ENCODE peak calls at places on chromosomes 3 and 15, in nine cellular contexts. X, I, E, O, A, B, W, M and Y are unnamed samples.

GRCh38 chr15:65893060-65893459 is 23.8 kb downstream of the RAB11A start:
- DNase-seq in X (no peak), I (no peak), E (no peak), O (no peak), A (no peak), B (no peak), W (no peak), M (no peak), Y (no peak)

GRCh38 chr3:177460100-177460499 is 262.8 kb upstream of the TBL1XR1 start:
- DNase-seq in X (no peak), I (no peak), E (no peak), O (no peak), A (no peak), B (peak; percentile 51), W (no peak), M (no peak), Y (no peak)

GRCh38 chr3:101381809-101382208 is 61.4 kb upstream of the IMPG2 start:
- DNase-seq in X (peak; percentile 58), I (peak; percentile 14), E (no peak), O (no peak), A (no peak), B (peak; percentile 76), W (no peak), M (no peak), Y (no peak)

GRCh38 chr3:126908752-126909275 is 74.1 kb upstream of the PLXNA1 start:
- DNase-seq in X (no peak), I (no peak), E (no peak), O (no peak), A (no peak), B (no peak), W (no peak), M (no peak), Y (no peak)

GRCh38 chr15:64681424-64682024 is 93.9 kb downstream of the RBPMS2 start:
- DNase-seq in X (peak; percentile 65), I (peak; percentile 77), E (no peak), O (no peak), A (no peak), B (peak; percentile 88), W (peak; percentile 14), M (no peak), Y (no peak)

GRCh38 chr3:142448424-142448823 is 587 bp upstream of the XRN1 start:
- DNase-seq in X (peak; percentile 11), I (peak; percentile 10), E (no peak), O (no peak), A (no peak), B (no peak), W (no peak), M (no peak), Y (no peak)

GRCh38 chr3:16130066-16130465 is 44.4 kb upstream of the GALNT15 start:
- DNase-seq in X (peak; percentile 93), I (no peak), E (no peak), O (no peak), A (no peak), B (no peak), W (no peak), M (no peak), Y (no peak)

GRCh38 chr3:131812433-131812832 is 222.4 kb downstream of the CPNE4 start:
- DNase-seq in X (no peak), I (no peak), E (no peak), O (no peak), A (no peak), B (no peak), W (no peak), M (no peak), Y (peak; percentile 14)

GRCh38 chr3:42509111-42509510 is 6.7 kb downstream of the VIPR1 start:
- DNase-seq in X (no peak), I (no peak), E (peak; percentile 20), O (no peak), A (peak; percentile 6), B (no peak), W (no peak), M (no peak), Y (no peak)

GRCh38 chr3:147213633-147214032 is 192.7 kb downstream of the ZIC4 start:
- DNase-seq in X (no peak), I (no peak), E (no peak), O (no peak), A (no peak), B (no peak), W (no peak), M (no peak), Y (no peak)

GRCh38 chr3:125374996-125375941 is at the start of gene ZNF148:
- DNase-seq in X (peak; percentile 84), I (peak; percentile 81), E (peak; percentile 91), O (peak; percentile 74), A (peak; percentile 95), B (peak; percentile 92), W (peak; percentile 91), M (peak; percentile 90), Y (peak; percentile 58)

GRCh38 chr3:125379483-125379882 is 4.4 kb upstream of the ZNF148 start:
- DNase-seq in X (no peak), I (no peak), E (no peak), O (no peak), A (no peak), B (no peak), W (no peak), M (no peak), Y (no peak)

GRCh38 chr3:125374501-125374995 is 577 bp downstream of the ZNF148 start:
- DNase-seq in X (peak; percentile 38), I (peak; percentile 53), E (peak; percentile 70), O (no peak), A (peak; percentile 57), B (peak; percentile 83), W (peak; percentile 28), M (no peak), Y (no peak)

GRCh38 chr3:125378762-125379161 is 3.6 kb upstream of the ZNF148 start:
- DNase-seq in X (no peak), I (no peak), E (no peak), O (no peak), A (no peak), B (no peak), W (no peak), M (no peak), Y (no peak)

DNA sequence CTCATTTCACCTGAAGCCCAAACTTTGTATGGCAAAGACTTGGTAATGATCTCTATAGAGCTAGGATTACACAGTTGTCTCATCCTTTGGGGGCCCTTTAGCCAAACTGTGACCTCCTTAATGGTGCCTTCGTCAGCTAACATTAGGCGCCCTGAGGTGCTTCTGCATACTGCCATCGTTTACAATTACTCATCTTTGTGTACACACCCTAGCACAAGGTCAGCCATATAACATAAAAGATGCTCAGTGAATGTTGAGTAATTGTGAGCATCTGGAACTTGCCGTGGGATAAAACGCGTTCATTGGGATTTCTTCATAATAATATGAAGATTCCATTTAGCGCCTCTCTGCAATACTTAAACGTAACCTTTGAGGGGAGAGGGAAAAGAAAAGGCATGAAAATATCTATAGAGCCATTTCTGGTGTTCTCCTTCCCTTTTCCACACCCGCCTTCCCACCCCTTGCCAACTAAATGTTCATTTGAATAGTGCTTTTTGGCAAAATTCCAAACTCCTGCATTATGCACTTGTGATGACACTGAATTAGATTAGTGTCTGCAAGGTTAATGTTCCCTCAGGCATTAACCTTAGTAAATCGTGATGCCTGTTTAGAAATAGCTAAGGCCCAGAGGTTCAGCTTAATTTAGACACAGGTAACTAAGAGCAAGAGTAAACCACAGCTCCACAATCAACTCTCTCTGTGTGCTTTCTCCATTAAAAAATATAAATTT is 990 bp upstream of the ZNF148 start:
- DNase-seq in X (peak; percentile 62), I (peak; percentile 65), E (no peak), O (no peak), A (no peak), B (no peak), W (no peak), M (no peak), Y (peak; percentile 49)
- H3K27ac ChIP-seq in X (peak overlapping the region; percentile 99), I (peak overlapping the region; percentile 89), E (peak overlapping the region; percentile 94), O (peak overlapping the region; percentile 94), A (peak overlapping the region; percentile 94), B (no peak overlapping the region), W (peak overlapping the region; percentile 88), M (peak overlapping the region; percentile 88), Y (peak overlapping the region; percentile 86)

GRCh38 chr15:59237854-59238252 is 31.2 kb downstream of the LDHAL6B start:
- DNase-seq in X (no peak), I (no peak), E (no peak), O (no peak), A (no peak), B (peak; percentile 28), W (no peak), M (no peak), Y (no peak)

GRCh38 chr15:59236394-59236793 is 29.8 kb downstream of the LDHAL6B start:
- DNase-seq in X (no peak), I (no peak), E (no peak), O (no peak), A (no peak), B (no peak), W (no peak), M (no peak), Y (no peak)

GRCh38 chr15:59229453-59229852 is 22.8 kb downstream of the LDHAL6B start:
- DNase-seq in X (no peak), I (no peak), E (no peak), O (no peak), A (no peak), B (no peak), W (no peak), M (no peak), Y (no peak)

GRCh38 chr15:59237119-59237853 is 30.6 kb downstream of the LDHAL6B start:
- DNase-seq in X (no peak), I (no peak), E (no peak), O (no peak), A (no peak), B (no peak), W (no peak), M (no peak), Y (no peak)

GRCh38 chr15:59232476-59232875 is 25.8 kb downstream of the LDHAL6B start:
- DNase-seq in X (peak; percentile 93), I (peak; percentile 8), E (no peak), O (no peak), A (no peak), B (no peak), W (no peak), M (no peak), Y (peak; percentile 41)
- H3K27ac ChIP-seq in X (peak overlapping the region; percentile 64), I (no peak overlapping the region), E (no peak overlapping the region), O (no peak overlapping the region), A (no peak overlapping the region), B (no peak overlapping the region), W (no peak overlapping the region), M (no peak overlapping the region), Y (peak overlapping the region; percentile 31)

GRCh38 chr15:33194704-33195261 is at the start of gene FMN1:
- DNase-seq in X (peak; percentile 84), I (peak; percentile 98), E (peak; percentile 95), O (peak; percentile 69), A (peak; percentile 97), B (peak; percentile 98), W (peak; percentile 84), M (peak; percentile 89), Y (peak; percentile 50)
- H3K27ac ChIP-seq in X (no peak within 1 kb of the TSS), I (no peak within 1 kb of the TSS), E (peak within 1 kb of the TSS; percentile 61), O (no peak within 1 kb of the TSS), A (peak within 1 kb of the TSS; percentile 62), B (no peak within 1 kb of the TSS), W (peak within 1 kb of the TSS; percentile 58), M (peak within 1 kb of the TSS; percentile 39), Y (no peak within 1 kb of the TSS)

DNA sequence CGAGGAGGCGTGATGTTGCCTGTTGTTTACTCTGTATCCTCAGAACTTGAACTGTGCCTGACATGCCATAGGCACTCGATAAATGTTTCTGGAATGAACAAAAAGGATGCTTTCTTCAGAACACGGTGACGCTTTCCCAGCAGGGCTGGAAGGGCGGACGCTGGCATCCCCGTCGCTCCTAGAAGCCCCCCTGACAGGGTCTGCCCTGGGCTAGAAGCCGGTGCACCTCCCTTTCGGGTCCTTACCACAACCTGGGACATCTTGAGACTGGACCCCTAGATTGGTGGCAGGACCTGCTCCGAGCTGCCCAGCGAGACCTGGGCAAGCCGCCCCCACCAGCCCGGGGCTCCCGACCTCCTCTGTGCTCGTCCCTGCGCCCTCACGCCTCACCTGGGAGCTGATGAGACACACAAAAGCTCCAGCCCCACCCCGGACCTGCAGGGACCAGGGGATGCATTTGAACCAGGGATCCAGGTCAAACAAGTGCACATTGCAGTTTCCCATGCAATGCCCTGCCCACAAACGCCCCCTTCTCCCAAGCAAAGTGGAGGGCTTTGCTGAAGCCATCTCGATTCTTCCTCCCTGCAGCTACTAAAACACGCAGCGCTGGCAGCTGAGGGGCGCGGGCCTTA is 131.2 kb upstream of the MEF2A start:
- DNase-seq in X (no peak), I (no peak), E (no peak), O (peak; percentile 4), A (no peak), B (no peak), W (no peak), M (no peak), Y (no peak)
- H3K27ac ChIP-seq in X (no peak overlapping the region), I (peak overlapping the region; percentile 97), E (peak overlapping the region; percentile 63), O (no peak overlapping the region), A (no peak overlapping the region), B (no peak overlapping the region), W (no peak overlapping the region), M (no peak overlapping the region), Y (peak overlapping the region; percentile 76)